ENCODE peak calls at places on chromosome 4, in eight cellular contexts. One of them, this sample, is unnamed.

GRCh38 chr4:85909851-85910250 is 434.9 kb downstream of the ARHGAP24 start:
- DNase-seq in cardiac fibroblast: no peak
- DNase-seq in neural progenitor cell: no peak
- DNase-seq in fibroblast of the aortic adventitia: no peak
- DNase-seq in kidney epithelial cell: no peak
- DNase-seq in astrocyte of the cerebellum: no peak
- DNase-seq in LNCaP clone FGC: no peak
- DNase-seq in breast epithelium: no peak
- DNase-seq in this sample: no peak

GRCh38 chr4:147582386-147583077 is 34.7 kb upstream of the TMEM184C start:
- DNase-seq in astrocyte of the cerebellum: no peak
- DNase-seq in breast epithelium: no peak
- DNase-seq in LNCaP clone FGC: no peak
- DNase-seq in fibroblast of the aortic adventitia: peak
- DNase-seq in neural progenitor cell: no peak
- DNase-seq in kidney epithelial cell: no peak
- DNase-seq in cardiac fibroblast: peak
- DNase-seq in this sample: no peak

GRCh38 chr4:108018038-108018883 is 28.6 kb downstream of the HADH start:
- DNase-seq in breast epithelium: peak
- DNase-seq in cardiac fibroblast: peak
- DNase-seq in LNCaP clone FGC: peak
- DNase-seq in astrocyte of the cerebellum: peak
- DNase-seq in fibroblast of the aortic adventitia: peak
- DNase-seq in neural progenitor cell: peak
- DNase-seq in kidney epithelial cell: peak
- DNase-seq in this sample: peak

GRCh38 chr4:136369073-136369472 is 1163.2 kb downstream of the PCDH18 start:
- DNase-seq in cardiac fibroblast: peak
- DNase-seq in breast epithelium: no peak
- DNase-seq in astrocyte of the cerebellum: no peak
- DNase-seq in neural progenitor cell: no peak
- DNase-seq in LNCaP clone FGC: no peak
- DNase-seq in fibroblast of the aortic adventitia: no peak
- DNase-seq in kidney epithelial cell: no peak
- DNase-seq in this sample: peak

GRCh38 chr4:119165767-119166166 is 30.1 kb downstream of the MYOZ2 start:
- DNase-seq in neural progenitor cell: no peak
- DNase-seq in cardiac fibroblast: no peak
- DNase-seq in astrocyte of the cerebellum: no peak
- DNase-seq in kidney epithelial cell: no peak
- DNase-seq in breast epithelium: no peak
- DNase-seq in fibroblast of the aortic adventitia: no peak
- DNase-seq in LNCaP clone FGC: no peak
- DNase-seq in this sample: no peak

GRCh38 chr4:185874516-185875230 is 62.7 kb upstream of the SORBS2 start:
- DNase-seq in astrocyte of the cerebellum: no peak
- DNase-seq in fibroblast of the aortic adventitia: peak
- DNase-seq in breast epithelium: no peak
- DNase-seq in cardiac fibroblast: peak
- DNase-seq in LNCaP clone FGC: no peak
- DNase-seq in kidney epithelial cell: peak
- DNase-seq in neural progenitor cell: no peak
- DNase-seq in this sample: peak

GRCh38 chr4:148065069-148065468 is 333.2 kb downstream of the ARHGAP10 start:
- DNase-seq in neural progenitor cell: no peak
- DNase-seq in breast epithelium: no peak
- DNase-seq in LNCaP clone FGC: no peak
- DNase-seq in astrocyte of the cerebellum: no peak
- DNase-seq in kidney epithelial cell: no peak
- DNase-seq in cardiac fibroblast: peak
- DNase-seq in fibroblast of the aortic adventitia: peak
- DNase-seq in this sample: peak

GRCh38 chr4:65502151-65502691 is 168.1 kb downstream of the EPHA5 start:
- DNase-seq in cardiac fibroblast: peak
- DNase-seq in LNCaP clone FGC: peak
- DNase-seq in astrocyte of the cerebellum: peak
- DNase-seq in breast epithelium: no peak
- DNase-seq in fibroblast of the aortic adventitia: peak
- DNase-seq in kidney epithelial cell: no peak
- DNase-seq in neural progenitor cell: no peak
- DNase-seq in this sample: peak

GRCh38 chr4:158170691-158171455 is 2.0 kb downstream of the GASK1B start:
- DNase-seq in breast epithelium: peak
- DNase-seq in LNCaP clone FGC: peak
- DNase-seq in fibroblast of the aortic adventitia: no peak
- DNase-seq in neural progenitor cell: no peak
- DNase-seq in kidney epithelial cell: no peak
- DNase-seq in astrocyte of the cerebellum: no peak
- DNase-seq in cardiac fibroblast: peak
- DNase-seq in this sample: no peak

GRCh38 chr4:161364681-161365080 is 799.1 kb downstream of the FSTL5 start:
- DNase-seq in fibroblast of the aortic adventitia: no peak
- DNase-seq in LNCaP clone FGC: no peak
- DNase-seq in neural progenitor cell: no peak
- DNase-seq in astrocyte of the cerebellum: no peak
- DNase-seq in cardiac fibroblast: no peak
- DNase-seq in kidney epithelial cell: no peak
- DNase-seq in breast epithelium: no peak
- DNase-seq in this sample: no peak

GRCh38 chr4:56297801-56298200 is 89.5 kb downstream of the AASDH start:
- DNase-seq in cardiac fibroblast: no peak
- DNase-seq in LNCaP clone FGC: no peak
- DNase-seq in kidney epithelial cell: no peak
- DNase-seq in neural progenitor cell: peak
- DNase-seq in breast epithelium: no peak
- DNase-seq in fibroblast of the aortic adventitia: no peak
- DNase-seq in astrocyte of the cerebellum: no peak
- DNase-seq in this sample: no peak

GRCh38 chr4:122346036-122346435 is 32.8 kb upstream of the ADAD1 start:
- DNase-seq in neural progenitor cell: no peak
- DNase-seq in kidney epithelial cell: no peak
- DNase-seq in LNCaP clone FGC: no peak
- DNase-seq in breast epithelium: no peak
- DNase-seq in cardiac fibroblast: peak
- DNase-seq in astrocyte of the cerebellum: no peak
- DNase-seq in fibroblast of the aortic adventitia: peak
- DNase-seq in this sample: no peak

GRCh38 chr4:137576437-137576836 is 44.1 kb upstream of the PCDH18 start:
- DNase-seq in breast epithelium: no peak
- DNase-seq in LNCaP clone FGC: no peak
- DNase-seq in kidney epithelial cell: no peak
- DNase-seq in cardiac fibroblast: peak
- DNase-seq in neural progenitor cell: no peak
- DNase-seq in astrocyte of the cerebellum: no peak
- DNase-seq in fibroblast of the aortic adventitia: peak
- DNase-seq in this sample: no peak

GRCh38 chr4:15322016-15322415 is 105.8 kb upstream of the C1QTNF7 start:
- DNase-seq in neural progenitor cell: no peak
- DNase-seq in fibroblast of the aortic adventitia: no peak
- DNase-seq in astrocyte of the cerebellum: no peak
- DNase-seq in kidney epithelial cell: no peak
- DNase-seq in breast epithelium: no peak
- DNase-seq in cardiac fibroblast: no peak
- DNase-seq in LNCaP clone FGC: no peak
- DNase-seq in this sample: no peak

GRCh38 chr4:15332377-15332776 is 95.5 kb upstream of the C1QTNF7 start:
- DNase-seq in fibroblast of the aortic adventitia: no peak
- DNase-seq in neural progenitor cell: no peak
- DNase-seq in LNCaP clone FGC: no peak
- DNase-seq in astrocyte of the cerebellum: no peak
- DNase-seq in kidney epithelial cell: no peak
- DNase-seq in breast epithelium: no peak
- DNase-seq in cardiac fibroblast: no peak
- DNase-seq in this sample: no peak

GRCh38 chr4:15331930-15332329 is 95.9 kb upstream of the C1QTNF7 start:
- DNase-seq in fibroblast of the aortic adventitia: no peak
- DNase-seq in neural progenitor cell: no peak
- DNase-seq in astrocyte of the cerebellum: no peak
- DNase-seq in LNCaP clone FGC: no peak
- DNase-seq in kidney epithelial cell: no peak
- DNase-seq in breast epithelium: no peak
- DNase-seq in cardiac fibroblast: no peak
- DNase-seq in this sample: no peak

GRCh38 chr4:15325987-15326386 is 101.8 kb upstream of the C1QTNF7 start:
- DNase-seq in astrocyte of the cerebellum: no peak
- DNase-seq in kidney epithelial cell: no peak
- DNase-seq in fibroblast of the aortic adventitia: no peak
- DNase-seq in cardiac fibroblast: no peak
- DNase-seq in LNCaP clone FGC: no peak
- DNase-seq in neural progenitor cell: no peak
- DNase-seq in breast epithelium: no peak
- DNase-seq in this sample: no peak

GRCh38 chr4:15327311-15328298 is 100.2 kb upstream of the C1QTNF7 start:
- DNase-seq in cardiac fibroblast: peak
- DNase-seq in kidney epithelial cell: no peak
- DNase-seq in neural progenitor cell: no peak
- DNase-seq in astrocyte of the cerebellum: peak
- DNase-seq in LNCaP clone FGC: no peak
- DNase-seq in breast epithelium: no peak
- DNase-seq in fibroblast of the aortic adventitia: peak
- DNase-seq in this sample: peak
- H3K4me3 ChIP-seq in cardiac fibroblast: no peak
- H3K4me3 ChIP-seq in kidney epithelial cell: no peak
- H3K4me3 ChIP-seq in neural progenitor cell: no peak
- H3K4me3 ChIP-seq in astrocyte of the cerebellum: no peak
- H3K4me3 ChIP-seq in LNCaP clone FGC: no peak
- H3K4me3 ChIP-seq in breast epithelium: no peak
- H3K4me3 ChIP-seq in fibroblast of the aortic adventitia: no peak
- H3K4me3 ChIP-seq in this sample: no peak

DNA sequence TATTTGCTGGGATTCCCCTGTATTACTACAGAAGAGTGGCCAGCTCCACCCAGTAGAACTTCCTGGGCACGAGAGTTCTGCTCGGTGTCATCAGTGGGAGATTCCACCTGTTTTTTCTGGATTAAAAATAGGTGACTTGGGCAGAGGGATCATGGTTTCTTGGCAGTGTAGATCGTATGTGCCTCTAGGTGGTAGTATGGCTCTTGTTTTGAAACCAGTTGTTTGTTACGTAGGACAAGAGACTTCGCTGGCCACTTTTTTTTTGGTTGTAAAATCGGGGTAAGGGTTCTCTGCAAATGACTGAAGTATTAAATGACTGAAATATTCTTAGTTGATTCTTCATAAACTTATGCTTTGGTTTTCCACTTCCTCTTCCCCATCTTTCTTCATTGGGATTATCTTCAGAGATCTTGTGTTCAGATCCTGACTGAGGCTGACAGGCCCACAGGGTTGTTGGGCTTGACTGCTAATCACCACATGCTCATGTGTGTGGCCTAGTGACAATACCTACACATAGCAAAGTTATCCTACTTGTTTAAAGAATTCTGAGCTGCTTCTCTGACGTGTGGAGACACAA is 43.8 kb upstream of the WDR1 start:
- DNase-seq in neural progenitor cell: peak
- DNase-seq in LNCaP clone FGC: no peak
- DNase-seq in astrocyte of the cerebellum: no peak
- DNase-seq in cardiac fibroblast: peak
- DNase-seq in fibroblast of the aortic adventitia: peak
- DNase-seq in kidney epithelial cell: no peak
- DNase-seq in breast epithelium: no peak
- DNase-seq in this sample: no peak
- TF ChIP-seq CTCF in neural progenitor cell: peak
- TF ChIP-seq CTCF in LNCaP clone FGC: peak
- TF ChIP-seq CTCF in astrocyte of the cerebellum: no peak
- TF ChIP-seq CTCF in cardiac fibroblast: peak
- TF ChIP-seq CTCF in fibroblast of the aortic adventitia: peak
- TF ChIP-seq CTCF in kidney epithelial cell: peak
- TF ChIP-seq CTCF in breast epithelium: no peak
- TF ChIP-seq CTCF in this sample: peak

GRCh38 chr4:38760915-38761314 is 21.9 kb downstream of the TLR10 start:
- DNase-seq in cardiac fibroblast: no peak
- DNase-seq in astrocyte of the cerebellum: no peak
- DNase-seq in breast epithelium: no peak
- DNase-seq in LNCaP clone FGC: no peak
- DNase-seq in fibroblast of the aortic adventitia: no peak
- DNase-seq in kidney epithelial cell: no peak
- DNase-seq in neural progenitor cell: no peak
- DNase-seq in this sample: no peak
- H3K4me3 ChIP-seq in cardiac fibroblast: no peak
- H3K4me3 ChIP-seq in astrocyte of the cerebellum: no peak
- H3K4me3 ChIP-seq in breast epithelium: no peak
- H3K4me3 ChIP-seq in LNCaP clone FGC: no peak
- H3K4me3 ChIP-seq in fibroblast of the aortic adventitia: no peak
- H3K4me3 ChIP-seq in kidney epithelial cell: no peak
- H3K4me3 ChIP-seq in neural progenitor cell: no peak
- H3K4me3 ChIP-seq in this sample: no peak

GRCh38 chr4:20249333-20249732 is 2.4 kb upstream of the SLIT2 start:
- DNase-seq in astrocyte of the cerebellum: no peak
- DNase-seq in LNCaP clone FGC: no peak
- DNase-seq in breast epithelium: no peak
- DNase-seq in neural progenitor cell: peak
- DNase-seq in fibroblast of the aortic adventitia: peak
- DNase-seq in cardiac fibroblast: peak
- DNase-seq in kidney epithelial cell: no peak
- DNase-seq in this sample: peak
- TF ChIP-seq CTCF in astrocyte of the cerebellum: peak
- TF ChIP-seq CTCF in LNCaP clone FGC: peak
- TF ChIP-seq CTCF in breast epithelium: no peak
- TF ChIP-seq CTCF in neural progenitor cell: peak
- TF ChIP-seq CTCF in fibroblast of the aortic adventitia: peak
- TF ChIP-seq CTCF in cardiac fibroblast: peak
- TF ChIP-seq CTCF in kidney epithelial cell: peak
- TF ChIP-seq CTCF in this sample: peak